ENCODE peak calls at places on chromosomes 2 and 18, in eight cellular contexts. D, L, I, F, Y, U, M and N are unnamed samples.

GRCh38 chr2:189551808-189552207 is 28.8 kb downstream of the SLC40A1 start:
- DNase-seq in L (no peak), F (no peak), U (no peak), I (no peak), D (no peak), Y (no peak), M (no peak), N (no peak)

GRCh38 chr2:3522851-3523481 is 3.6 kb upstream of the ADI1 start:
- DNase-seq in L (no peak), I (no peak), F (peak), Y (peak), M (no peak), D (peak), U (no peak), N (no peak)

GRCh38 chr2:239662413-239663120 is 261.7 kb upstream of the HDAC4 start:
- DNase-seq in M (no peak), U (no peak), F (no peak), D (no peak), I (no peak), L (no peak), Y (peak), N (no peak)

GRCh38 chr18:62828852-62829251 is 113.5 kb downstream of the PHLPP1 start:
- DNase-seq in F (peak), Y (no peak), L (no peak), I (no peak), U (no peak), D (no peak), M (no peak), N (no peak)

GRCh38 chr2:242088471-242089212 is 219.1 kb downstream of the RTP5 start:
- DNase-seq in L (peak), I (peak), M (peak), F (peak), D (peak), U (peak), Y (peak), N (peak)

GRCh38 chr2:191678437-191679110 is 638 bp downstream of the NABP1 start:
- DNase-seq in L (peak), M (peak), U (no peak), I (no peak), D (peak), F (no peak), Y (peak), N (no peak)

GRCh38 chr18:27263369-27263768 is 78.3 kb upstream of the CHST9 start:
- DNase-seq in I (no peak), F (no peak), M (no peak), Y (no peak), U (no peak), L (no peak), D (no peak), N (no peak)

GRCh38 chr2:46803911-46804670 is 111.5 kb downstream of the MCFD2 start:
- DNase-seq in Y (no peak), L (no peak), F (peak), D (no peak), M (no peak), I (no peak), U (peak), N (no peak)

GRCh38 chr2:20623241-20623640 is 27.7 kb downstream of the HS1BP3 start:
- DNase-seq in D (no peak), U (no peak), L (no peak), I (no peak), Y (no peak), M (no peak), F (no peak), N (no peak)

GRCh38 chr2:19575618-19576017 is 217.2 kb upstream of the OSR1 start:
- DNase-seq in D (no peak), Y (no peak), M (no peak), U (peak), F (peak), L (no peak), I (no peak), N (no peak)

GRCh38 chr2:108267117-108267516 is 21.6 kb upstream of the SULT1C2 start:
- DNase-seq in M (no peak), Y (no peak), D (peak), I (no peak), F (peak), U (peak), L (no peak), N (no peak)

GRCh38 chr2:204655101-204655500 is 109.8 kb downstream of the PARD3B start:
- DNase-seq in U (peak), F (peak), I (no peak), D (no peak), Y (no peak), L (no peak), M (no peak), N (no peak)

GRCh38 chr2:241802421-241802749 is 6.6 kb upstream of the NEU4 start:
- DNase-seq in Y (peak), M (no peak), I (no peak), D (no peak), F (no peak), U (no peak), L (no peak), N (no peak)

GRCh38 chr2:11478899-11479605 is 13.1 kb upstream of the E2F6 start:
- DNase-seq in D (no peak), M (no peak), U (no peak), I (no peak), L (no peak), F (no peak), Y (no peak), N (no peak)

GRCh38 chr2:147639891-147640290 is 204.9 kb upstream of the ACVR2A start:
- DNase-seq in M (peak), Y (no peak), F (no peak), U (no peak), I (no peak), L (no peak), D (no peak), N (no peak)

GRCh38 chr2:40957508-40957907 is 505.6 kb upstream of the SLC8A1 start:
- DNase-seq in L (no peak), Y (no peak), M (peak), F (no peak), I (no peak), U (no peak), D (peak), N (no peak)

GRCh38 chr2:128317186-128317897 is 1.3 kb downstream of the HS6ST1 start:
- DNase-seq in D (peak), L (peak), F (no peak), I (peak), Y (peak), U (no peak), M (peak), N (no peak)

GRCh38 chr2:11748018-11748860 is 1.8 kb downstream of the LPIN1 start:
- DNase-seq in I (no peak), U (no peak), D (no peak), M (no peak), L (no peak), Y (no peak), F (no peak), N (no peak)

GRCh38 chr2:217491271-217491670 is 511.5 kb downstream of the TNS1 start:
- DNase-seq in L (no peak), F (no peak), D (no peak), Y (no peak), I (no peak), U (no peak), M (no peak), N (no peak)

GRCh38 chr18:59606193-59607175 is 90.7 kb downstream of the CCBE1 start:
- DNase-seq in F (peak), D (no peak), U (peak), Y (no peak), I (no peak), L (no peak), M (no peak), N (no peak)

GRCh38 chr18:429030-429429 is 71.5 kb downstream of the COLEC12 start:
- DNase-seq in Y (no peak), U (no peak), L (no peak), M (no peak), F (no peak), I (no peak), D (no peak), N (no peak)

GRCh38 chr2:96891591-96892333 is 21.9 kb upstream of the SEMA4C start:
- DNase-seq in M (no peak), I (no peak), U (no peak), Y (no peak), L (no peak), F (peak), D (no peak), N (no peak)

GRCh38 chr2:186456941-186457340 is 29.1 kb upstream of the ZC3H15 start:
- DNase-seq in F (peak), D (no peak), M (no peak), U (peak), Y (no peak), L (no peak), I (no peak), N (no peak)

GRCh38 chr18:28063181-28063790 is 113.6 kb downstream of the CDH2 start:
- DNase-seq in M (no peak), I (no peak), U (peak), Y (no peak), F (no peak), D (no peak), L (no peak), N (no peak)

GRCh38 chr2:241410739-241411176 is 54.7 kb downstream of the FARP2 start:
- DNase-seq in I (peak), L (no peak), Y (no peak), M (no peak), F (peak), D (peak), U (no peak), N (peak)

GRCh38 chr2:204948822-204949221 is 403.5 kb downstream of the PARD3B start:
- DNase-seq in F (no peak), I (no peak), U (no peak), D (no peak), L (no peak), M (no peak), Y (no peak), N (no peak)

GRCh38 chr2:100013892-100014677 is 128.3 kb downstream of the AFF3 start:
- DNase-seq in L (peak), D (peak), U (peak), F (peak), M (no peak), Y (peak), I (no peak), N (peak)

GRCh38 chr2:13682878-13683277 is 949.6 kb upstream of the LRATD1 start:
- DNase-seq in I (no peak), U (no peak), D (peak), L (no peak), Y (no peak), F (peak), M (no peak), N (no peak)